ENCODE peak calls at places on chromosomes 11 and 22, in seven cellular contexts. W is SK-N-SH, R is HCT116, K is H1, N is HepG2, J is K562, Q is GM12878. S is an unnamed sample.

GRCh38 chr11:12086271-12087074 is 23.9 kb upstream of the MICAL2 start:
- DNase-seq in W (no peak), R (peak), K (no peak), N (peak), J (no peak), Q (no peak), S (no peak)

GRCh38 chr22:47205562-47205961 is 443.1 kb downstream of the TBC1D22A start:
- DNase-seq in W (no peak), R (no peak), K (peak), N (no peak), J (no peak), Q (no peak), S (no peak)

GRCh38 chr11:47914743-47915142 is 65.6 kb upstream of the PTPRJ start:
- DNase-seq in W (peak), R (no peak), K (no peak), N (no peak), J (no peak), Q (no peak), S (no peak)

GRCh38 chr11:129637473-129637872 is 178.2 kb upstream of the TMEM45B start:
- DNase-seq in W (no peak), R (no peak), K (no peak), N (no peak), J (no peak), Q (no peak), S (no peak)

GRCh38 chr22:33018232-33018864 is 39.8 kb downstream of the SYN3 start:
- DNase-seq in W (peak), R (peak), K (peak), N (peak), J (peak), Q (peak), S (peak)

GRCh38 chr22:44379817-44380560 is 67.2 kb upstream of the SHISAL1 start:
- DNase-seq in W (no peak), R (no peak), K (no peak), N (no peak), J (no peak), Q (no peak), S (no peak)

GRCh38 chr22:30198152-30198845 is 48.3 kb downstream of the LIF start:
- DNase-seq in W (no peak), R (no peak), K (no peak), N (no peak), J (no peak), Q (no peak), S (no peak)

GRCh38 chr22:34036936-34037335 is 116.7 kb upstream of the LARGE1 start:
- DNase-seq in W (no peak), R (no peak), K (no peak), N (no peak), J (no peak), Q (no peak), S (no peak)

GRCh38 chr22:45151503-45151902 is 12.2 kb upstream of the NUP50 start:
- DNase-seq in W (no peak), R (no peak), K (no peak), N (no peak), J (no peak), Q (no peak), S (no peak)

GRCh38 chr11:70128435-70128906 is 50.4 kb downstream of the ANO1 start:
- DNase-seq in W (no peak), R (peak), K (no peak), N (peak), J (no peak), Q (no peak), S (peak)

GRCh38 chr22:38051261-38051660 is 5.9 kb upstream of the PICK1 start:
- DNase-seq in W (no peak), R (no peak), K (no peak), N (no peak), J (no peak), Q (no peak), S (no peak)

GRCh38 chr11:111454561-111455192 is 57.5 kb downstream of the BTG4 start:
- DNase-seq in W (peak), R (no peak), K (peak), N (peak), J (peak), Q (no peak), S (peak)

GRCh38 chr11:62338218-62338617 is 970 bp downstream of the ASRGL1 start:
- DNase-seq in W (no peak), R (no peak), K (no peak), N (no peak), J (no peak), Q (no peak), S (no peak)

GRCh38 chr22:28892175-28892731 is 8.9 kb downstream of the ZNRF3 start:
- DNase-seq in W (no peak), R (no peak), K (no peak), N (peak), J (no peak), Q (no peak), S (no peak)

GRCh38 chr11:117638913-117639543 is 158.0 kb downstream of the DSCAML1 start:
- DNase-seq in W (no peak), R (no peak), K (no peak), N (no peak), J (no peak), Q (no peak), S (no peak)

GRCh38 chr11:34651551-34651950 is 30.7 kb downstream of the EHF start:
- DNase-seq in W (no peak), R (no peak), K (no peak), N (peak), J (peak), Q (no peak), S (no peak)

GRCh38 chr11:74011360-74012071 is 2.6 kb upstream of the UCP3 start:
- DNase-seq in W (no peak), R (no peak), K (no peak), N (no peak), J (peak), Q (peak), S (no peak)

GRCh38 chr22:35754761-35755160 is 37.1 kb downstream of the APOL5 start:
- DNase-seq in W (no peak), R (no peak), K (no peak), N (no peak), J (no peak), Q (no peak), S (no peak)

GRCh38 chr11:119741369-119742262 is 12.6 kb upstream of the NECTIN1 start:
- DNase-seq in W (no peak), R (no peak), K (peak), N (peak), J (peak), Q (no peak), S (no peak)

GRCh38 chr11:12377824-12378593 is 638 bp downstream of the PARVA start:
- DNase-seq in W (peak), R (peak), K (peak), N (peak), J (no peak), Q (no peak), S (peak)

GRCh38 chr22:32469799-32470212 is 4.8 kb upstream of the FBXO7 start:
- DNase-seq in W (peak), R (peak), K (no peak), N (no peak), J (peak), Q (no peak), S (no peak)

GRCh38 chr11:83827940-83828554 is 541.9 kb upstream of the CCDC90B start:
- DNase-seq in W (peak), R (peak), K (no peak), N (peak), J (peak), Q (no peak), S (no peak)

GRCh38 chr22:43885786-43886185 is 6.0 kb downstream of the PNPLA5 start:
- DNase-seq in W (no peak), R (no peak), K (no peak), N (no peak), J (no peak), Q (no peak), S (no peak)

GRCh38 chr11:83521647-83522596 is 235.8 kb upstream of the CCDC90B start:
- DNase-seq in W (peak), R (no peak), K (no peak), N (peak), J (peak), Q (no peak), S (no peak)

GRCh38 chr22:33579448-33580093 is 340.7 kb downstream of the LARGE1 start:
- DNase-seq in W (peak), R (peak), K (peak), N (peak), J (peak), Q (no peak), S (peak)

GRCh38 chr11:79184285-79184684 is 256.5 kb downstream of the TENM4 start:
- DNase-seq in W (no peak), R (no peak), K (no peak), N (no peak), J (no peak), Q (no peak), S (no peak)

GRCh38 chr11:540583-541432 is 3.5 kb downstream of the LRRC56 start:
- DNase-seq in W (no peak), R (no peak), K (no peak), N (no peak), J (no peak), Q (no peak), S (no peak)

GRCh38 chr22:39954584-39955055 is 5.6 kb upstream of the TMA7B start:
- DNase-seq in W (no peak), R (no peak), K (no peak), N (peak), J (no peak), Q (no peak), S (no peak)

GRCh38 chr22:39952347-39952746 is 7.8 kb upstream of the TMA7B start:
- DNase-seq in W (no peak), R (no peak), K (no peak), N (no peak), J (no peak), Q (no peak), S (no peak)

GRCh38 chr22:39955675-39956074 is 4.5 kb upstream of the TMA7B start:
- DNase-seq in W (no peak), R (no peak), K (no peak), N (no peak), J (no peak), Q (no peak), S (no peak)

GRCh38 chr22:39949964-39950737 is 10.0 kb upstream of the TMA7B start:
- DNase-seq in W (no peak), R (no peak), K (no peak), N (no peak), J (peak), Q (no peak), S (no peak)

DNA sequence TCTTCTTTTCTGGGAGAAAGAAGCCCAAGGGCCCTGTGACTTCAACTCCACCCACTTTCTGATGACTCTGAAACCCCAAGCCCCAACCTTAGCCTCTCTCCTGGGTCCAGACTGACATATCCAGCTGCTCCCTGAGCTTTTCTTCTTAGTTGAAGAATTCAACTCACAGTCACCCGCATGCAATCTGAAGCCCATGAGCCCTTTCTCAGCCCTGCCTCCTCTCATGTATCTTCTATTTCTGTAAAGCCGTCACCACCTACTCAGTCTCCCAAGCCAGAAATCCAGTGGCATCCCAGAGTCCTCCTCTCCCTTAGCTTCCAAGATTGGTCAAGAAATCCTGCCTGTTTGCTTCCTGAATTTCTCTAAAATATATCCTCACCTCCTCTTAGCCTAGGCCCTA is 7.1 kb upstream of the TMA7B start:
- DNase-seq in W (no peak), R (no peak), K (no peak), N (no peak), J (no peak), Q (no peak), S (no peak)
- TF ChIP-seq JUND in W (no peak), R (no peak), K (no peak), N (no peak), J (no peak), Q (no peak), S (no peak)

GRCh38 chr11:66883021-66883968 is 26.4 kb downstream of the LRFN4 start:
- DNase-seq in W (peak), R (peak), K (peak), N (peak), J (peak), Q (no peak), S (peak)
- TF ChIP-seq JUND in W (no peak), R (no peak), K (no peak), N (no peak), J (no peak), Q (no peak), S (no peak)

GRCh38 chr22:40083794-40084193 is 89.0 kb downstream of the FAM83F start:
- DNase-seq in W (no peak), R (no peak), K (no peak), N (no peak), J (no peak), Q (no peak), S (no peak)
- TF ChIP-seq JUND in W (no peak), R (no peak), K (no peak), N (no peak), J (no peak), Q (no peak), S (no peak)

DNA sequence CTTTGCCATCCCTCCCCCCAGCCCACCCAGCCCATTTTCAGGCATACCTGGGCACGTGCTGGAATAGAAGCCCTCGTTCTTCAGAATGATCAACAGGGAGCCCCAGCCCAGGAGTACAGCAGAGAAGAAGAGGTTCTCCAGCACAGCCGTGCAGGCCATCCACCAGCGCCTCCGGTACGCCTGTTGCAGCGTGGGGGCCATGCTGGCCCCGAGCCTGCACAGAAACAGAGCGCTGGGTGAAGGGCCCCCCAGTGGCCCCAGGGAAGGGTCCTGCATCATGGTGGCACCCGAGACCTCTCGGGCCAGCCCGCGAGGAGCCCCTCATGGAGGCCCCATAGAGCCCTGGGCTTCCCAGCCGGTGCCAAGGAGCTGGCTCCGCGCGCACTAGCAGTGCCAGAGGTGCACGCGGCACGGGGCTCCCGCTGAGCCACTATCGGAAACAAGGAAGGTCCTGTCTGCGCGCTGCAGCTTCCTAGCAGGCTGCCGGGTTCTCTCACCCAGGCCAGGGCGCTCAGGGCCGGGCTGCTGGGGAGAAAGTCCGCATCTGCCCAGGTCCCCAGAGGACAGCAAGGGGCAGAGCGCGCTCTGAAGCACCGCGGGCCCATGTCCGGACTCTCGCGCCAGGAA is 1.5 kb downstream of the SLC43A1 start:
- DNase-seq in W (peak), R (no peak), K (no peak), N (no peak), J (peak), Q (no peak), S (no peak)
- TF ChIP-seq JUND in W (no peak), R (no peak), K (no peak), N (no peak), J (no peak), Q (no peak), S (no peak)

DNA sequence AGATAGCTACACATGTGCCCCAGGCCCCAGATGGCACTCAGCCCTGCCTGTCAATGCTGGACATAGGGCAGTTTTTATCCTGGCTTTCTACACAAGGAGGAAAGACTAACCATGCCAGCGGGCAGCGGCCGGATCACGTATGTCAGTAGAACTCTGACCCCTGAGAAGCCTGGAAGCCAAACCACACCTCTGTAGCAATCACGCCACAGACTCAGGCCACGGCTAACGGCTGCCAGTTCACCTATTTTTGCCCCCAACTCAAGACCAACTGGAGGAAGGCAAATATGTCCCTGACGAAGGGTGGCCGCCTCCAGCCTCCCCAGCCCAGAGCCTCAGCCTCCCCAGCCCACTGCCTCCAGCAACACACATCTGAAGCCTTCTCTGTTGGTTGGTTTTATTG is 7.2 kb upstream of the CD81 start:
- DNase-seq in W (no peak), R (no peak), K (no peak), N (no peak), J (no peak), Q (no peak), S (no peak)
- TF ChIP-seq JUND in W (no peak), R (no peak), K (no peak), N (no peak), J (no peak), Q (no peak), S (no peak)

GRCh38 chr11:94740083-94740974 is 27.8 kb upstream of the AMOTL1 start:
- DNase-seq in W (peak), R (no peak), K (peak), N (no peak), J (no peak), Q (no peak), S (no peak)
- TF ChIP-seq JUND in W (no peak), R (no peak), K (no peak), N (no peak), J (no peak), Q (no peak), S (no peak)

DNA sequence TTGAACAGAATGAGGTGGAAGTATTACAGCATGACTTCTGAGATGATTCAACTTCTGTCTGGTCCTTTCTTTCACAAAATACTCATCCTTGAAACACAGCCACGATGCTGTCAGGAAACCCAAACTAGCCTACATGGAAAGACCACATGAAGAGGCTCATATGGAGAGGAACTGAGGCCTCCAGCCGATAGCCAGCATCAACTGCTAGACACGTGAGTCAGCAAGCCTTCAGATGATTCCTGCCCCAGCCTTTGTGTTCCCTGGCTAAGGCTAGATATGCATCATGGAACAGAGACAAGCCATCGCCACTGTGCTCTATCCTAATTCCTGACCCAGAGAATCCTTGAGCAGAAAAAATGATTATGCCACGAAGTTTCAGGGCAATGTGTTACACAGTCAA is 75.5 kb downstream of the ENTHD1 start:
- DNase-seq in W (no peak), R (no peak), K (no peak), N (no peak), J (peak), Q (no peak), S (no peak)
- TF ChIP-seq JUND in W (no peak), R (no peak), K (no peak), N (no peak), J (peak), Q (no peak), S (no peak)

DNA sequence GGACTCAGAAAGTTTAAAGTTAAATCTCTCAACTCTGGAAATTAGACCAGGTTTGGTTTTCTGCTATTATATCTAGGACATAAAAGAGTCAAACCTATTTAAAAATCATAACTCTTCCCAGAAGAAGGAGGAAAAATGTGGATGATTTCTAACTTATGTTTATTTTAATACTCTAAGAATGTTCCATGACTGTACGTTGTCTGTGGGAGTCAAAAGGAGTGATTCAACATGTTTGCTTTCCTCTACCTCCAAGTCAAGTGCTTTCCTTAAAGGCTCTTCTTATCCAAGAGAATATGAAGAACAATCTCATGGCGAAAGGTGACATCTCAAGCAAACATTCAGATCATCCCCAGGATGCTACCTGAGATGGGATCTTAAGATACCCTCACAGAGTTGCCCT is 21.6 kb downstream of the OR51E1 start:
- DNase-seq in W (no peak), R (no peak), K (no peak), N (no peak), J (no peak), Q (no peak), S (no peak)
- TF ChIP-seq JUND in W (no peak), R (no peak), K (no peak), N (no peak), J (no peak), Q (no peak), S (no peak)

GRCh38 chr11:67648140-67648795 is 2.3 kb downstream of the ACY3 start:
- DNase-seq in W (no peak), R (peak), K (peak), N (peak), J (peak), Q (no peak), S (no peak)
- TF ChIP-seq JUND in W (no peak), R (no peak), K (no peak), N (no peak), J (no peak), Q (no peak), S (no peak)

S was measured in T47D.